ENCODE peak calls at places on chromosome 6, in eight cellular contexts. One of them, this sample, is unnamed.
A peak's percentile ranks its signal among the peaks of the same experiment; 100 is the strongest.

GRCh38 chr6:134744301-134744700 is 205.6 kb downstream of the ALDH8A1 start:
- DNase-seq in T1000: no peak
- DNase-seq in RWPE1: no peak
- DNase-seq in H7: no peak
- DNase-seq in mesothelial cell of epicardium: no peak
- DNase-seq in astrocyte of the cerebellum: no peak
- DNase-seq in H4: no peak
- DNase-seq in activated T-cell treated with anti-CD3 and anti-CD28 coated beads, Interleukin-2, amount 50 U/mL, for 72 hours: no peak
- DNase-seq in this sample: no peak

GRCh38 chr6:63571382-63571882 is 848 bp upstream of the LOC128125822 start:
- DNase-seq in T1000: no peak
- DNase-seq in RWPE1: no peak
- DNase-seq in H7: no peak
- DNase-seq in mesothelial cell of epicardium: no peak
- DNase-seq in astrocyte of the cerebellum: no peak
- DNase-seq in H4: no peak
- DNase-seq in activated T-cell treated with anti-CD3 and anti-CD28 coated beads, Interleukin-2, amount 50 U/mL, for 72 hours: no peak
- DNase-seq in this sample: no peak

GRCh38 chr6:161393839-161394364 is 120.0 kb upstream of the AGPAT4 start:
- DNase-seq in T1000: peak; percentile 41
- DNase-seq in RWPE1: peak; percentile 89
- DNase-seq in H7: peak; percentile 66
- DNase-seq in mesothelial cell of epicardium: no peak
- DNase-seq in astrocyte of the cerebellum: peak; percentile 88
- DNase-seq in H4: peak; percentile 73
- DNase-seq in activated T-cell treated with anti-CD3 and anti-CD28 coated beads, Interleukin-2, amount 50 U/mL, for 72 hours: peak; percentile 76
- DNase-seq in this sample: peak; percentile 73

GRCh38 chr6:47358440-47359225 is 48.9 kb upstream of the TNFRSF21 start:
- DNase-seq in T1000: no peak
- DNase-seq in RWPE1: no peak
- DNase-seq in H7: no peak
- DNase-seq in mesothelial cell of epicardium: no peak
- DNase-seq in astrocyte of the cerebellum: no peak
- DNase-seq in H4: no peak
- DNase-seq in activated T-cell treated with anti-CD3 and anti-CD28 coated beads, Interleukin-2, amount 50 U/mL, for 72 hours: no peak
- DNase-seq in this sample: no peak

GRCh38 chr6:135002229-135002844 is 52.3 kb downstream of the HBS1L start:
- DNase-seq in T1000: no peak
- DNase-seq in RWPE1: peak; percentile 24
- DNase-seq in H7: no peak
- DNase-seq in mesothelial cell of epicardium: no peak
- DNase-seq in astrocyte of the cerebellum: no peak
- DNase-seq in H4: no peak
- DNase-seq in activated T-cell treated with anti-CD3 and anti-CD28 coated beads, Interleukin-2, amount 50 U/mL, for 72 hours: no peak
- DNase-seq in this sample: no peak

GRCh38 chr6:146357578-146358340 is 185.9 kb upstream of the RAB32 start:
- DNase-seq in T1000: no peak
- DNase-seq in RWPE1: peak; percentile 48
- DNase-seq in H7: no peak
- DNase-seq in mesothelial cell of epicardium: no peak
- DNase-seq in astrocyte of the cerebellum: peak; percentile 92
- DNase-seq in H4: peak; percentile 66
- DNase-seq in activated T-cell treated with anti-CD3 and anti-CD28 coated beads, Interleukin-2, amount 50 U/mL, for 72 hours: peak; percentile 1
- DNase-seq in this sample: no peak

GRCh38 chr6:4581468-4582420 is 194.5 kb upstream of the CDYL start:
- DNase-seq in T1000: peak; percentile 44
- DNase-seq in RWPE1: no peak
- DNase-seq in H7: no peak
- DNase-seq in mesothelial cell of epicardium: no peak
- DNase-seq in astrocyte of the cerebellum: peak; percentile 91
- DNase-seq in H4: peak; percentile 62
- DNase-seq in activated T-cell treated with anti-CD3 and anti-CD28 coated beads, Interleukin-2, amount 50 U/mL, for 72 hours: no peak
- DNase-seq in this sample: peak; percentile 54

GRCh38 chr6:70684794-70685493 is 17.3 kb downstream of the SMAP1 start:
- DNase-seq in T1000: no peak
- DNase-seq in RWPE1: no peak
- DNase-seq in H7: no peak
- DNase-seq in mesothelial cell of epicardium: no peak
- DNase-seq in astrocyte of the cerebellum: no peak
- DNase-seq in H4: no peak
- DNase-seq in activated T-cell treated with anti-CD3 and anti-CD28 coated beads, Interleukin-2, amount 50 U/mL, for 72 hours: no peak
- DNase-seq in this sample: no peak

GRCh38 chr6:13354331-13355042 is 26.1 kb upstream of the TBC1D7 start:
- DNase-seq in T1000: no peak
- DNase-seq in RWPE1: no peak
- DNase-seq in H7: no peak
- DNase-seq in mesothelial cell of epicardium: no peak
- DNase-seq in astrocyte of the cerebellum: no peak
- DNase-seq in H4: peak; percentile 38
- DNase-seq in activated T-cell treated with anti-CD3 and anti-CD28 coated beads, Interleukin-2, amount 50 U/mL, for 72 hours: no peak
- DNase-seq in this sample: no peak

GRCh38 chr6:1208876-1209275 is 103.0 kb upstream of the FOXQ1 start:
- DNase-seq in T1000: no peak
- DNase-seq in RWPE1: no peak
- DNase-seq in H7: no peak
- DNase-seq in mesothelial cell of epicardium: no peak
- DNase-seq in astrocyte of the cerebellum: no peak
- DNase-seq in H4: peak; percentile 67
- DNase-seq in activated T-cell treated with anti-CD3 and anti-CD28 coated beads, Interleukin-2, amount 50 U/mL, for 72 hours: no peak
- DNase-seq in this sample: no peak

GRCh38 chr6:128981716-128982115 is 98.8 kb downstream of the LAMA2 start:
- DNase-seq in T1000: no peak
- DNase-seq in RWPE1: peak; percentile 11
- DNase-seq in H7: no peak
- DNase-seq in mesothelial cell of epicardium: no peak
- DNase-seq in astrocyte of the cerebellum: no peak
- DNase-seq in H4: no peak
- DNase-seq in activated T-cell treated with anti-CD3 and anti-CD28 coated beads, Interleukin-2, amount 50 U/mL, for 72 hours: no peak
- DNase-seq in this sample: no peak

GRCh38 chr6:113630738-113631535 is 226.2 kb upstream of the MARCKS start:
- DNase-seq in T1000: no peak
- DNase-seq in RWPE1: no peak
- DNase-seq in H7: no peak
- DNase-seq in mesothelial cell of epicardium: no peak
- DNase-seq in astrocyte of the cerebellum: no peak
- DNase-seq in H4: no peak
- DNase-seq in activated T-cell treated with anti-CD3 and anti-CD28 coated beads, Interleukin-2, amount 50 U/mL, for 72 hours: peak; percentile 47
- DNase-seq in this sample: no peak

GRCh38 chr6:17850281-17850680 is 137.2 kb downstream of the KIF13A start:
- DNase-seq in T1000: no peak
- DNase-seq in RWPE1: no peak
- DNase-seq in H7: no peak
- DNase-seq in mesothelial cell of epicardium: no peak
- DNase-seq in astrocyte of the cerebellum: no peak
- DNase-seq in H4: no peak
- DNase-seq in activated T-cell treated with anti-CD3 and anti-CD28 coated beads, Interleukin-2, amount 50 U/mL, for 72 hours: no peak
- DNase-seq in this sample: no peak

GRCh38 chr6:157631388-157631787 is 191.7 kb upstream of the SNX9 start:
- DNase-seq in T1000: no peak
- DNase-seq in RWPE1: no peak
- DNase-seq in H7: no peak
- DNase-seq in mesothelial cell of epicardium: no peak
- DNase-seq in astrocyte of the cerebellum: no peak
- DNase-seq in H4: no peak
- DNase-seq in activated T-cell treated with anti-CD3 and anti-CD28 coated beads, Interleukin-2, amount 50 U/mL, for 72 hours: no peak
- DNase-seq in this sample: no peak

GRCh38 chr6:33609019-33609418 is 12.1 kb upstream of the ITPR3 start:
- DNase-seq in T1000: no peak
- DNase-seq in RWPE1: no peak
- DNase-seq in H7: no peak
- DNase-seq in mesothelial cell of epicardium: no peak
- DNase-seq in astrocyte of the cerebellum: no peak
- DNase-seq in H4: no peak
- DNase-seq in activated T-cell treated with anti-CD3 and anti-CD28 coated beads, Interleukin-2, amount 50 U/mL, for 72 hours: no peak
- DNase-seq in this sample: no peak

GRCh38 chr6:125974214-125974866 is 12.0 kb upstream of the TRMT11 start:
- DNase-seq in T1000: no peak
- DNase-seq in RWPE1: no peak
- DNase-seq in H7: no peak
- DNase-seq in mesothelial cell of epicardium: no peak
- DNase-seq in astrocyte of the cerebellum: peak; percentile 43
- DNase-seq in H4: peak; percentile 25
- DNase-seq in activated T-cell treated with anti-CD3 and anti-CD28 coated beads, Interleukin-2, amount 50 U/mL, for 72 hours: no peak
- DNase-seq in this sample: no peak

GRCh38 chr6:77089776-77090175 is 373.5 kb downstream of the HTR1B start:
- DNase-seq in T1000: no peak
- DNase-seq in RWPE1: peak; percentile 4
- DNase-seq in H7: no peak
- DNase-seq in mesothelial cell of epicardium: no peak
- DNase-seq in astrocyte of the cerebellum: no peak
- DNase-seq in H4: no peak
- DNase-seq in activated T-cell treated with anti-CD3 and anti-CD28 coated beads, Interleukin-2, amount 50 U/mL, for 72 hours: no peak
- DNase-seq in this sample: no peak

GRCh38 chr6:34301408-34301807 is 52.6 kb upstream of the SMIM29 start:
- DNase-seq in T1000: no peak
- DNase-seq in RWPE1: no peak
- DNase-seq in H7: no peak
- DNase-seq in mesothelial cell of epicardium: no peak
- DNase-seq in astrocyte of the cerebellum: peak; percentile 37
- DNase-seq in H4: no peak
- DNase-seq in activated T-cell treated with anti-CD3 and anti-CD28 coated beads, Interleukin-2, amount 50 U/mL, for 72 hours: no peak
- DNase-seq in this sample: peak; percentile 37

GRCh38 chr6:6711832-6712231 is 123.3 kb downstream of the LY86 start:
- DNase-seq in T1000: no peak
- DNase-seq in RWPE1: no peak
- DNase-seq in H7: no peak
- DNase-seq in mesothelial cell of epicardium: no peak
- DNase-seq in astrocyte of the cerebellum: no peak
- DNase-seq in H4: no peak
- DNase-seq in activated T-cell treated with anti-CD3 and anti-CD28 coated beads, Interleukin-2, amount 50 U/mL, for 72 hours: no peak
- DNase-seq in this sample: no peak

GRCh38 chr6:84512396-84512795 is 252.0 kb downstream of the TBX18 start:
- DNase-seq in T1000: no peak
- DNase-seq in RWPE1: no peak
- DNase-seq in H7: no peak
- DNase-seq in mesothelial cell of epicardium: no peak
- DNase-seq in astrocyte of the cerebellum: no peak
- DNase-seq in H4: no peak
- DNase-seq in activated T-cell treated with anti-CD3 and anti-CD28 coated beads, Interleukin-2, amount 50 U/mL, for 72 hours: no peak
- DNase-seq in this sample: no peak

GRCh38 chr6:34324738-34325444 is 67.6 kb downstream of the NUDT3 start:
- DNase-seq in T1000: no peak
- DNase-seq in RWPE1: no peak
- DNase-seq in H7: no peak
- DNase-seq in mesothelial cell of epicardium: no peak
- DNase-seq in astrocyte of the cerebellum: peak; percentile 39
- DNase-seq in H4: no peak
- DNase-seq in activated T-cell treated with anti-CD3 and anti-CD28 coated beads, Interleukin-2, amount 50 U/mL, for 72 hours: no peak
- DNase-seq in this sample: peak; percentile 18

GRCh38 chr6:29834564-29835436 is 7.2 kb downstream of the HLA-G start:
- DNase-seq in T1000: no peak
- DNase-seq in RWPE1: no peak
- DNase-seq in H7: peak; percentile 55
- DNase-seq in mesothelial cell of epicardium: peak; percentile 62
- DNase-seq in astrocyte of the cerebellum: no peak
- DNase-seq in H4: no peak
- DNase-seq in activated T-cell treated with anti-CD3 and anti-CD28 coated beads, Interleukin-2, amount 50 U/mL, for 72 hours: peak; percentile 51
- DNase-seq in this sample: no peak

GRCh38 chr6:33212857-33213165 is 4.5 kb downstream of the RING1 start:
- DNase-seq in T1000: no peak
- DNase-seq in RWPE1: no peak
- DNase-seq in H7: no peak
- DNase-seq in mesothelial cell of epicardium: no peak
- DNase-seq in astrocyte of the cerebellum: no peak
- DNase-seq in H4: no peak
- DNase-seq in activated T-cell treated with anti-CD3 and anti-CD28 coated beads, Interleukin-2, amount 50 U/mL, for 72 hours: no peak
- DNase-seq in this sample: no peak

GRCh38 chr6:35072698-35073055 is 68.5 kb downstream of the TCP11 start:
- DNase-seq in T1000: no peak
- DNase-seq in RWPE1: no peak
- DNase-seq in H7: no peak
- DNase-seq in mesothelial cell of epicardium: no peak
- DNase-seq in astrocyte of the cerebellum: no peak
- DNase-seq in H4: no peak
- DNase-seq in activated T-cell treated with anti-CD3 and anti-CD28 coated beads, Interleukin-2, amount 50 U/mL, for 72 hours: no peak
- DNase-seq in this sample: no peak

GRCh38 chr6:128511518-128511917 is 8.9 kb downstream of the PTPRK start:
- DNase-seq in T1000: no peak
- DNase-seq in RWPE1: peak; percentile 78
- DNase-seq in H7: no peak
- DNase-seq in mesothelial cell of epicardium: no peak
- DNase-seq in astrocyte of the cerebellum: no peak
- DNase-seq in H4: peak; percentile 7
- DNase-seq in activated T-cell treated with anti-CD3 and anti-CD28 coated beads, Interleukin-2, amount 50 U/mL, for 72 hours: no peak
- DNase-seq in this sample: no peak

GRCh38 chr6:170370413-170370812 is 63.9 kb downstream of the FAM120B start:
- DNase-seq in T1000: no peak
- DNase-seq in RWPE1: peak; percentile 15
- DNase-seq in H7: no peak
- DNase-seq in mesothelial cell of epicardium: no peak
- DNase-seq in astrocyte of the cerebellum: no peak
- DNase-seq in H4: no peak
- DNase-seq in activated T-cell treated with anti-CD3 and anti-CD28 coated beads, Interleukin-2, amount 50 U/mL, for 72 hours: peak; percentile 44
- DNase-seq in this sample: no peak

GRCh38 chr6:28474441-28475219 is 31.3 kb upstream of the ZSCAN23 start:
- DNase-seq in T1000: no peak
- DNase-seq in RWPE1: peak; percentile 40
- DNase-seq in H7: peak; percentile 65
- DNase-seq in mesothelial cell of epicardium: no peak
- DNase-seq in astrocyte of the cerebellum: peak; percentile 57
- DNase-seq in H4: peak; percentile 78
- DNase-seq in activated T-cell treated with anti-CD3 and anti-CD28 coated beads, Interleukin-2, amount 50 U/mL, for 72 hours: peak; percentile 28
- DNase-seq in this sample: peak; percentile 45

GRCh38 chr6:170516783-170517616 is 36.1 kb downstream of the PSMB1 start:
- DNase-seq in T1000: peak; percentile 45
- DNase-seq in RWPE1: peak; percentile 26
- DNase-seq in H7: peak; percentile 55
- DNase-seq in mesothelial cell of epicardium: no peak
- DNase-seq in astrocyte of the cerebellum: peak; percentile 52
- DNase-seq in H4: peak; percentile 65
- DNase-seq in activated T-cell treated with anti-CD3 and anti-CD28 coated beads, Interleukin-2, amount 50 U/mL, for 72 hours: peak; percentile 43
- DNase-seq in this sample: peak; percentile 23

GRCh38 chr6:166313255-166314070 is 5.3 kb upstream of the PRR18 start:
- DNase-seq in T1000: no peak
- DNase-seq in RWPE1: peak; percentile 64
- DNase-seq in H7: peak; percentile 85
- DNase-seq in mesothelial cell of epicardium: no peak
- DNase-seq in astrocyte of the cerebellum: no peak
- DNase-seq in H4: no peak
- DNase-seq in activated T-cell treated with anti-CD3 and anti-CD28 coated beads, Interleukin-2, amount 50 U/mL, for 72 hours: peak; percentile 32
- DNase-seq in this sample: no peak

GRCh38 chr6:29734046-29735018 is 11.1 kb downstream of the HLA-F start:
- DNase-seq in T1000: no peak
- DNase-seq in RWPE1: peak; percentile 23
- DNase-seq in H7: no peak
- DNase-seq in mesothelial cell of epicardium: no peak
- DNase-seq in astrocyte of the cerebellum: no peak
- DNase-seq in H4: no peak
- DNase-seq in activated T-cell treated with anti-CD3 and anti-CD28 coated beads, Interleukin-2, amount 50 U/mL, for 72 hours: no peak
- DNase-seq in this sample: no peak

GRCh38 chr6:144150673-144151009 is 324 bp downstream of the STX11 start:
- DNase-seq in T1000: no peak
- DNase-seq in RWPE1: peak; percentile 16
- DNase-seq in H7: peak; percentile 69
- DNase-seq in mesothelial cell of epicardium: no peak
- DNase-seq in astrocyte of the cerebellum: no peak
- DNase-seq in H4: no peak
- DNase-seq in activated T-cell treated with anti-CD3 and anti-CD28 coated beads, Interleukin-2, amount 50 U/mL, for 72 hours: peak; percentile 53
- DNase-seq in this sample: no peak

GRCh38 chr6:37680668-37681067 is 17.0 kb downstream of the MDGA1 start:
- DNase-seq in T1000: no peak
- DNase-seq in RWPE1: no peak
- DNase-seq in H7: no peak
- DNase-seq in mesothelial cell of epicardium: no peak
- DNase-seq in astrocyte of the cerebellum: no peak
- DNase-seq in H4: no peak
- DNase-seq in activated T-cell treated with anti-CD3 and anti-CD28 coated beads, Interleukin-2, amount 50 U/mL, for 72 hours: no peak
- DNase-seq in this sample: no peak

GRCh38 chr6:52718535-52718934 is 44.7 kb downstream of the GSTA2 start:
- DNase-seq in T1000: no peak
- DNase-seq in RWPE1: no peak
- DNase-seq in H7: no peak
- DNase-seq in mesothelial cell of epicardium: no peak
- DNase-seq in astrocyte of the cerebellum: no peak
- DNase-seq in H4: no peak
- DNase-seq in activated T-cell treated with anti-CD3 and anti-CD28 coated beads, Interleukin-2, amount 50 U/mL, for 72 hours: no peak
- DNase-seq in this sample: no peak

GRCh38 chr6:32110632-32111031 is 1.5 kb upstream of the TNXB start:
- DNase-seq in T1000: no peak
- DNase-seq in RWPE1: no peak
- DNase-seq in H7: no peak
- DNase-seq in mesothelial cell of epicardium: no peak
- DNase-seq in astrocyte of the cerebellum: no peak
- DNase-seq in H4: no peak
- DNase-seq in activated T-cell treated with anti-CD3 and anti-CD28 coated beads, Interleukin-2, amount 50 U/mL, for 72 hours: no peak
- DNase-seq in this sample: no peak

This sample was measured in smooth muscle cell of the brain vasculature.